ENCODE peak calls at places on chromosomes 6 and 20, in five cellular contexts. E is HepG2, X is WTC11, G is HL-60, F is GM10248. L is an unnamed sample.

GRCh38 chr6:52787917-52788316 is 15.7 kb downstream of the GSTA1 start:
- DNase-seq in E (peak), X (no peak), G (no peak), F (no peak), L (no peak)

GRCh38 chr6:89260310-89260709 is 43.2 kb upstream of the GABRR1 start:
- DNase-seq in E (no peak), X (no peak), G (peak), F (peak), L (no peak)

GRCh38 chr20:53917145-53918009 is 153.0 kb downstream of the BCAS1 start:
- DNase-seq in E (no peak), X (no peak), G (no peak), F (peak), L (no peak)

GRCh38 chr6:106116125-106116524 is 30.0 kb downstream of the PRDM1 start:
- DNase-seq in E (no peak), X (no peak), G (no peak), F (no peak), L (no peak)

GRCh38 chr20:36391456-36391855 is 85.3 kb downstream of the DLGAP4 start:
- DNase-seq in E (no peak), X (peak), G (no peak), F (no peak), L (peak)

GRCh38 chr20:37516697-37517370 is 4.2 kb upstream of the NNAT start:
- DNase-seq in E (no peak), X (no peak), G (no peak), F (no peak), L (no peak)

GRCh38 chr6:86706449-86706848 is 230.9 kb upstream of the HTR1E start:
- DNase-seq in E (peak), X (peak), G (no peak), F (no peak), L (peak)

GRCh38 chr6:12324096-12324495 is 33.9 kb downstream of the EDN1 start:
- DNase-seq in E (peak), X (no peak), G (no peak), F (no peak), L (peak)